ENCODE peak calls at places on chromosomes 7 and 10, in five cellular contexts. D, J, G, N and T are unnamed samples.

GRCh38 chr10:126225672-126226007 is 162.6 kb downstream of the ADAM12 start:
- DNase-seq in J (no peak), N (no peak), G (no peak), D (no peak), T (no peak)

GRCh38 chr7:117322741-117323584 is at the start of gene WNT2:
- DNase-seq in N (peak), J (no peak), D (no peak), G (no peak), T (no peak)

GRCh38 chr10:3554121-3554522 is 230.9 kb downstream of the KLF6 start:
- DNase-seq in D (peak), N (no peak), G (no peak), J (peak), T (peak)

GRCh38 chr7:6652446-6653011 is 15.4 kb downstream of the ZNF316 start:
- DNase-seq in N (no peak), J (no peak), G (no peak), D (no peak), T (no peak)

GRCh38 chr10:119365773-119366640 is 158.6 kb downstream of the GRK5 start:
- DNase-seq in N (no peak), J (no peak), D (no peak), G (no peak), T (no peak)

GRCh38 chr10:110704906-110705476 is 60.9 kb downstream of the RBM20 start:
- DNase-seq in N (no peak), G (no peak), D (no peak), J (no peak), T (no peak)

GRCh38 chr7:56091591-56091990 is 1.2 kb downstream of the PHKG1 start:
- DNase-seq in J (no peak), G (no peak), N (no peak), D (no peak), T (no peak)

GRCh38 chr7:849781-850180 is 17.5 kb downstream of the SUN1 start:
- DNase-seq in N (no peak), G (no peak), D (no peak), J (no peak), T (no peak)

GRCh38 chr10:97891497-97892167 is 42.0 kb downstream of the GOLGA7B start:
- DNase-seq in D (no peak), J (no peak), N (no peak), G (no peak), T (no peak)

GRCh38 chr10:104925232-104925851 is 284.3 kb downstream of the SORCS3 start:
- DNase-seq in J (peak), G (no peak), D (peak), N (peak), T (peak)

GRCh38 chr7:7857143-7857583 is 111.4 kb upstream of the GLCCI1 start:
- DNase-seq in N (no peak), D (no peak), G (no peak), J (peak), T (peak)

GRCh38 chr10:51092402-51092801 is 18.1 kb downstream of the PRKG1 start:
- DNase-seq in N (no peak), G (no peak), J (no peak), D (no peak), T (no peak)

GRCh38 chr10:82572686-82573226 is 697.8 kb downstream of the NRG3 start:
- DNase-seq in J (no peak), D (no peak), G (no peak), N (no peak), T (no peak)

GRCh38 chr7:12323415-12323814 is 80.2 kb downstream of the VWDE start:
- DNase-seq in G (no peak), J (no peak), N (peak), D (no peak), T (no peak)

GRCh38 chr7:114086491-114086905 is 167.7 kb upstream of the PPP1R3A start:
- DNase-seq in N (peak), D (peak), J (no peak), G (no peak), T (peak)

GRCh38 chr7:135428011-135428410 is 81.9 kb downstream of the CNOT4 start:
- DNase-seq in N (no peak), G (no peak), D (no peak), J (no peak), T (no peak)

GRCh38 chr10:5040781-5041470 is 37.3 kb upstream of the AKR1C2 start:
- DNase-seq in G (no peak), N (no peak), D (no peak), J (no peak), T (peak)

GRCh38 chr10:92678196-92678595 is 11.6 kb upstream of the HHEX start:
- DNase-seq in N (no peak), J (no peak), G (no peak), D (no peak), T (no peak)

GRCh38 chr10:79560160-79560709 is at the start of gene SFTPA2:
- DNase-seq in D (no peak), G (no peak), J (no peak), N (no peak), T (no peak)

GRCh38 chr10:101415884-101416283 is 61.9 kb downstream of the BTRC start:
- DNase-seq in G (no peak), J (no peak), D (no peak), N (no peak), T (no peak)

GRCh38 chr7:17588730-17589129 is 290.3 kb downstream of the AHR start:
- DNase-seq in G (no peak), J (no peak), N (no peak), D (no peak), T (no peak)

GRCh38 chr10:100847440-100847839 is 65.3 kb upstream of the SLF2 start:
- DNase-seq in G (no peak), N (no peak), D (peak), J (no peak), T (no peak)

GRCh38 chr10:2476236-2476814 is 591.0 kb upstream of the PFKP start:
- DNase-seq in N (no peak), J (no peak), G (no peak), D (no peak), T (no peak)

GRCh38 chr7:48110868-48111267 is 21.8 kb downstream of the UPP1 start:
- DNase-seq in J (no peak), D (no peak), G (no peak), N (no peak), T (no peak)

GRCh38 chr10:94035982-94036663 is 42.4 kb downstream of the PLCE1 start:
- DNase-seq in G (no peak), D (no peak), J (no peak), N (no peak), T (no peak)

GRCh38 chr10:118698421-118698820 is 56.3 kb downstream of the CACUL1 start:
- DNase-seq in G (peak), N (no peak), J (peak), D (peak), T (peak)

GRCh38 chr7:135877799-135878198 is 99.4 kb downstream of the MTPN start:
- DNase-seq in J (no peak), G (no peak), N (no peak), D (no peak), T (no peak)

GRCh38 chr7:101915000-101915399 is 97.6 kb downstream of the CUX1 start:
- DNase-seq in N (no peak), G (no peak), J (no peak), D (no peak), T (no peak)

GRCh38 chr7:13980474-13980873 is 9.0 kb downstream of the ETV1 start:
- DNase-seq in J (no peak), D (no peak), G (no peak), N (no peak), T (no peak)